ENCODE peak calls at places on chromosomes 3 and 15, in nine cellular contexts. One of them, this sample, is unnamed.

GRCh38 chr15:51093865-51094605 is 671 bp downstream of the TNFAIP8L3 start:
- DNase-seq in mesothelial cell of epicardium: no peak
- DNase-seq in neural progenitor cell: peak; percentile 50
- DNase-seq in B cell: peak; percentile 45
- DNase-seq in PC-3: no peak
- DNase-seq in tibial nerve: no peak
- DNase-seq in osteocyte: no peak
- DNase-seq in DND-41: no peak
- DNase-seq in pancreas: peak; percentile 27
- DNase-seq in this sample: peak; percentile 15

GRCh38 chr15:68025860-68026424 is 28.2 kb upstream of the PIAS1 start:
- DNase-seq in mesothelial cell of epicardium: no peak
- DNase-seq in neural progenitor cell: no peak
- DNase-seq in B cell: no peak
- DNase-seq in PC-3: no peak
- DNase-seq in tibial nerve: no peak
- DNase-seq in osteocyte: peak; percentile 19
- DNase-seq in DND-41: no peak
- DNase-seq in pancreas: no peak
- DNase-seq in this sample: no peak

GRCh38 chr3:112128843-112129727 is 4.0 kb downstream of the GCSAM start:
- DNase-seq in mesothelial cell of epicardium: no peak
- DNase-seq in neural progenitor cell: peak; percentile 6
- DNase-seq in B cell: peak; percentile 47
- DNase-seq in PC-3: peak; percentile 36
- DNase-seq in tibial nerve: no peak
- DNase-seq in osteocyte: no peak
- DNase-seq in DND-41: peak; percentile 16
- DNase-seq in pancreas: no peak
- DNase-seq in this sample: peak; percentile 75

GRCh38 chr3:96259299-96259698 is 555.1 kb upstream of the EPHA6 start:
- DNase-seq in mesothelial cell of epicardium: no peak
- DNase-seq in neural progenitor cell: no peak
- DNase-seq in B cell: no peak
- DNase-seq in PC-3: no peak
- DNase-seq in tibial nerve: no peak
- DNase-seq in osteocyte: no peak
- DNase-seq in DND-41: no peak
- DNase-seq in pancreas: no peak
- DNase-seq in this sample: no peak

GRCh38 chr15:55279746-55280351 is 9.8 kb downstream of the RAB27A start:
- DNase-seq in mesothelial cell of epicardium: no peak
- DNase-seq in neural progenitor cell: no peak
- DNase-seq in B cell: no peak
- DNase-seq in PC-3: peak; percentile 74
- DNase-seq in tibial nerve: no peak
- DNase-seq in osteocyte: no peak
- DNase-seq in DND-41: peak; percentile 11
- DNase-seq in pancreas: peak; percentile 28
- DNase-seq in this sample: peak; percentile 84

GRCh38 chr3:112605285-112605684 is 35.7 kb downstream of the CCDC80 start:
- DNase-seq in mesothelial cell of epicardium: no peak
- DNase-seq in neural progenitor cell: no peak
- DNase-seq in B cell: no peak
- DNase-seq in PC-3: peak; percentile 35
- DNase-seq in tibial nerve: no peak
- DNase-seq in osteocyte: no peak
- DNase-seq in DND-41: no peak
- DNase-seq in pancreas: no peak
- DNase-seq in this sample: no peak

GRCh38 chr15:55420171-55420871 is 12.0 kb downstream of the PIERCE2 start:
- DNase-seq in mesothelial cell of epicardium: no peak
- DNase-seq in neural progenitor cell: no peak
- DNase-seq in B cell: no peak
- DNase-seq in PC-3: no peak
- DNase-seq in tibial nerve: no peak
- DNase-seq in osteocyte: no peak
- DNase-seq in DND-41: no peak
- DNase-seq in pancreas: no peak
- DNase-seq in this sample: no peak

GRCh38 chr3:4845882-4846281 is 133.4 kb upstream of the BHLHE40 start:
- DNase-seq in mesothelial cell of epicardium: no peak
- DNase-seq in neural progenitor cell: no peak
- DNase-seq in B cell: no peak
- DNase-seq in PC-3: no peak
- DNase-seq in tibial nerve: no peak
- DNase-seq in osteocyte: no peak
- DNase-seq in DND-41: no peak
- DNase-seq in pancreas: no peak
- DNase-seq in this sample: no peak

GRCh38 chr15:89971592-89971997 is 29.5 kb upstream of the ZNF710 start:
- DNase-seq in mesothelial cell of epicardium: peak; percentile 79
- DNase-seq in neural progenitor cell: peak; percentile 87
- DNase-seq in B cell: peak; percentile 36
- DNase-seq in PC-3: peak; percentile 79
- DNase-seq in tibial nerve: no peak
- DNase-seq in osteocyte: no peak
- DNase-seq in DND-41: peak; percentile 44
- DNase-seq in pancreas: peak; percentile 66
- DNase-seq in this sample: peak; percentile 71

GRCh38 chr15:68379058-68379758 is 52.8 kb downstream of the ITGA11 start:
- DNase-seq in mesothelial cell of epicardium: no peak
- DNase-seq in neural progenitor cell: no peak
- DNase-seq in B cell: no peak
- DNase-seq in PC-3: no peak
- DNase-seq in tibial nerve: no peak
- DNase-seq in osteocyte: peak; percentile 62
- DNase-seq in DND-41: no peak
- DNase-seq in pancreas: no peak
- DNase-seq in this sample: no peak

GRCh38 chr15:78072080-78072892 is 5.2 kb downstream of the TBC1D2B start:
- DNase-seq in mesothelial cell of epicardium: no peak
- DNase-seq in neural progenitor cell: no peak
- DNase-seq in B cell: no peak
- DNase-seq in PC-3: no peak
- DNase-seq in tibial nerve: peak; percentile 68
- DNase-seq in osteocyte: no peak
- DNase-seq in DND-41: no peak
- DNase-seq in pancreas: no peak
- DNase-seq in this sample: no peak

GRCh38 chr3:34005886-34006285 is 207.5 kb downstream of the PDCD6IP start:
- DNase-seq in mesothelial cell of epicardium: no peak
- DNase-seq in neural progenitor cell: no peak
- DNase-seq in B cell: no peak
- DNase-seq in PC-3: peak; percentile 39
- DNase-seq in tibial nerve: no peak
- DNase-seq in osteocyte: no peak
- DNase-seq in DND-41: no peak
- DNase-seq in pancreas: no peak
- DNase-seq in this sample: no peak

GRCh38 chr15:67025719-67026118 is 39.7 kb upstream of the SMAD3 start:
- DNase-seq in mesothelial cell of epicardium: no peak
- DNase-seq in neural progenitor cell: no peak
- DNase-seq in B cell: no peak
- DNase-seq in PC-3: peak; percentile 70
- DNase-seq in tibial nerve: peak; percentile 35
- DNase-seq in osteocyte: no peak
- DNase-seq in DND-41: no peak
- DNase-seq in pancreas: no peak
- DNase-seq in this sample: no peak

GRCh38 chr15:93040288-93041158 is 48.5 kb downstream of the RGMA start:
- DNase-seq in mesothelial cell of epicardium: no peak
- DNase-seq in neural progenitor cell: no peak
- DNase-seq in B cell: peak; percentile 21
- DNase-seq in PC-3: no peak
- DNase-seq in tibial nerve: no peak
- DNase-seq in osteocyte: no peak
- DNase-seq in DND-41: no peak
- DNase-seq in pancreas: no peak
- DNase-seq in this sample: no peak

GRCh38 chr3:50364573-50365079 is 5.3 kb upstream of the TMEM115 start:
- DNase-seq in mesothelial cell of epicardium: peak; percentile 67
- DNase-seq in neural progenitor cell: no peak
- DNase-seq in B cell: no peak
- DNase-seq in PC-3: no peak
- DNase-seq in tibial nerve: no peak
- DNase-seq in osteocyte: no peak
- DNase-seq in DND-41: no peak
- DNase-seq in pancreas: peak; percentile 52
- DNase-seq in this sample: no peak

DNA sequence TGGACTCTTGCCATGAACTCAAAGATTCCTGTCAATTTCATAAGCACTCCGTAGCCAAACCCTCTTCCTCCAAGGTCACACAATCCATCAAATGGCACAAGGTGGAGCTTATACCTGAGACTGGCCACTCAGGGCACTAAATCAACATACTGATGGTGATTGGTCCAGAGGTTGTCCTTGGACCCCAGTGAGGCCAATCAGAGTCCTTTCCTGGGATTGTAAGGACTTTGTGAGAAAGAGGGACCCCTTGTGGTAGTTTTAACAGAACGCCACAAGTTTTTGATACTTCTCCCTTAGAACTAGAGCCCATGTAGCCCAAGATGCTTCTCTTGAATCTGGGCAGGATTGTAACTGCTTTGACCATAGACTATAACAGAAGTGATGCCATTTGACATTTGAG is 44.4 kb upstream of the LARS2 start:
- DNase-seq in mesothelial cell of epicardium: no peak
- DNase-seq in neural progenitor cell: peak; percentile 13
- DNase-seq in B cell: no peak
- DNase-seq in PC-3: peak; percentile 48
- DNase-seq in tibial nerve: no peak
- DNase-seq in osteocyte: no peak
- DNase-seq in DND-41: no peak
- DNase-seq in pancreas: no peak
- DNase-seq in this sample: peak; percentile 13
- TF ChIP-seq CTCF in mesothelial cell of epicardium: no peak
- TF ChIP-seq CTCF in neural progenitor cell: peak; percentile 12
- TF ChIP-seq CTCF in B cell: no peak
- TF ChIP-seq CTCF in PC-3: peak; percentile 52
- TF ChIP-seq CTCF in tibial nerve: no peak
- TF ChIP-seq CTCF in osteocyte: no peak
- TF ChIP-seq CTCF in DND-41: peak; percentile 14
- TF ChIP-seq CTCF in pancreas: no peak
- TF ChIP-seq CTCF in this sample: no peak

DNA sequence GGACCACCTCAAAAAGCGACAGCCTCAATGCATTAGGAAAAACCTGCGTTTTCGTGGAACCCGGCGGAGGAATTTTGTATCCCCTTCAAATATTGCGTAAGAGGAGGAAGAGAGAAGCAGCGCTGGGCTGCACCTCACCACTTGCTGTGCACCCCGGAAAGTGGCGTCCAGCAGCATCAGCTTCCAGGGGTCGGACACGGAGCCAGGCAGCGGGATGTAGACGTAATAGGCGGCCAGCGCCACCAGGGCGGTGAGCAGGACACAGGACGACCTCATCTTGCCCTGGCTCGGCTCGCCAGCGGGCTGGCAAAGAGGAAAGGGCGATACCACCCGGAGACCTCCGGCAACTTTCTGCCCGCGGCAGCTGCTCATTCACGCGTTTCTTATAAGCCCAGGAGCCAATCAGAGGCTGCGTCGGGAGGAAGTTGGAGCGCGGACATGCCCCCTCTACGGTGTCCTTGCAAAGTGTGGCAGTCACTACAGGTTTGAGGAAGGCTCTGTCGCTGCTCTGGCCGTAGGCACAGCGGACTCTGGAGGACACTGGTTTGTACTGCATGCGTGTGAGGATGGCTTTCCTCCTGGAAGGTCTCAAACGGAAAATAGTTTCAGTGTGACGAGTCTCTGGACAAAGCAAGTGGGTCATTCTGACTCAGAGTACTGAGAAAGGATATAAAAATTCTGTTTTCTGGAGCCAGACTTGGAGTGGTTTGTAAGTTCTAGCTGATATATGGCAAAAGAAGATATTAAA is at the start of gene NCEH1:
- DNase-seq in mesothelial cell of epicardium: peak; percentile 77
- DNase-seq in neural progenitor cell: peak; percentile 96
- DNase-seq in B cell: peak; percentile 78
- DNase-seq in PC-3: peak; percentile 99
- DNase-seq in tibial nerve: peak; percentile 81
- DNase-seq in osteocyte: peak; percentile 96
- DNase-seq in DND-41: peak; percentile 84
- DNase-seq in pancreas: peak; percentile 92
- DNase-seq in this sample: peak; percentile 89
- TF ChIP-seq CTCF in mesothelial cell of epicardium: peak; percentile 45
- TF ChIP-seq CTCF in neural progenitor cell: peak; percentile 75
- TF ChIP-seq CTCF in B cell: peak; percentile 79
- TF ChIP-seq CTCF in PC-3: peak; percentile 88
- TF ChIP-seq CTCF in tibial nerve: peak; percentile 87
- TF ChIP-seq CTCF in osteocyte: peak; percentile 80
- TF ChIP-seq CTCF in DND-41: peak; percentile 80
- TF ChIP-seq CTCF in pancreas: peak; percentile 75
- TF ChIP-seq CTCF in this sample: peak; percentile 66

GRCh38 chr3:172094621-172095557 is 55.5 kb downstream of the FNDC3B start:
- DNase-seq in mesothelial cell of epicardium: no peak
- DNase-seq in neural progenitor cell: no peak
- DNase-seq in B cell: no peak
- DNase-seq in PC-3: no peak
- DNase-seq in tibial nerve: no peak
- DNase-seq in osteocyte: no peak
- DNase-seq in DND-41: no peak
- DNase-seq in pancreas: no peak
- DNase-seq in this sample: peak; percentile 55
- TF ChIP-seq CTCF in mesothelial cell of epicardium: no peak
- TF ChIP-seq CTCF in neural progenitor cell: no peak
- TF ChIP-seq CTCF in B cell: no peak
- TF ChIP-seq CTCF in PC-3: no peak
- TF ChIP-seq CTCF in tibial nerve: no peak
- TF ChIP-seq CTCF in osteocyte: no peak
- TF ChIP-seq CTCF in DND-41: no peak
- TF ChIP-seq CTCF in pancreas: no peak
- TF ChIP-seq CTCF in this sample: no peak

GRCh38 chr3:157132341-157132740 is 27.6 kb downstream of the CCNL1 start:
- DNase-seq in mesothelial cell of epicardium: no peak
- DNase-seq in neural progenitor cell: no peak
- DNase-seq in B cell: no peak
- DNase-seq in PC-3: no peak
- DNase-seq in tibial nerve: no peak
- DNase-seq in osteocyte: no peak
- DNase-seq in DND-41: no peak
- DNase-seq in pancreas: no peak
- DNase-seq in this sample: no peak
- TF ChIP-seq CTCF in mesothelial cell of epicardium: no peak
- TF ChIP-seq CTCF in neural progenitor cell: no peak
- TF ChIP-seq CTCF in B cell: no peak
- TF ChIP-seq CTCF in PC-3: no peak
- TF ChIP-seq CTCF in tibial nerve: no peak
- TF ChIP-seq CTCF in osteocyte: no peak
- TF ChIP-seq CTCF in DND-41: no peak
- TF ChIP-seq CTCF in pancreas: no peak
- TF ChIP-seq CTCF in this sample: no peak

DNA sequence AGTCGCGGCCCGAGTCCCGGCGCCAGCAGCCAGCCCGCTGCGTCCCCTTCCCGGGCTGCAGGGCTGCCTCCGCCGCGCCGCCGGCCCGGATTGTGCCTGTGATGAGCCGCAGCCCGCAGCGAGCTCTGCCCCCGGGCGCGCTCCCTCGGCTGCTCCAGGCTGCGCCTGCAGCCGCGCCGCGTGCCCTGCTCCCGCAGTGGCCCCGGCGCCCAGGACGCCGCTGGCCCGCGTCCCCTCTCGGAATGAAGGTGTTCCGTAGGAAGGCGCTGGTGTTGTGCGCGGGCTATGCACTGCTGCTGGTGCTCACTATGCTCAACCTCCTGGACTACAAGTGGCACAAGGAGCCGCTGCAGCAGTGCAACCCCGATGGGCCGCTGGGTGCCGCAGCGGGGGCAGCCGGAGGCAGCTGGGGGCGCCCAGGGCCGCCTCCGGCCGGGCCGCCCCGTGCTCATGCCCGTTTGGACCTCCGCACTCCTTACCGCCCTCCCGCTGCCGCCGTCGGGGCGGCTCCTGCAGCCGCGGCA is 1.2 kb downstream of the CHST2 start:
- DNase-seq in mesothelial cell of epicardium: peak; percentile 42
- DNase-seq in neural progenitor cell: peak; percentile 65
- DNase-seq in B cell: peak; percentile 75
- DNase-seq in PC-3: peak; percentile 16
- DNase-seq in tibial nerve: no peak
- DNase-seq in osteocyte: no peak
- DNase-seq in DND-41: no peak
- DNase-seq in pancreas: no peak
- DNase-seq in this sample: peak; percentile 56
- TF ChIP-seq CTCF in mesothelial cell of epicardium: no peak
- TF ChIP-seq CTCF in neural progenitor cell: no peak
- TF ChIP-seq CTCF in B cell: peak; percentile 37
- TF ChIP-seq CTCF in PC-3: no peak
- TF ChIP-seq CTCF in tibial nerve: no peak
- TF ChIP-seq CTCF in osteocyte: no peak
- TF ChIP-seq CTCF in DND-41: no peak
- TF ChIP-seq CTCF in pancreas: no peak
- TF ChIP-seq CTCF in this sample: no peak

This sample was measured in activated CD8-positive, alpha-beta T cell treated with anti-CD3 and anti-CD28 coated beads for 36 hours.